ENCODE peak calls at places on chromosomes 13 and 19, in six cellular contexts. T is neural progenitor cell, H is HCT116, Q is PC-3, G is SK-N-SH, W is hepatocyte. D is an unnamed sample. For H3K36me3, the result is how much of the 10 kb centered on the place peaks cover.

GRCh38 chr19:39246951-39247669 is 1.5 kb downstream of the IFNL4 start:
- DNase-seq in T (peak), H (no peak), Q (no peak), G (no peak), W (no peak), D (no peak)

GRCh38 chr13:69856331-69856730 is 251.3 kb upstream of the ATXN8OS start:
- DNase-seq in T (peak), H (no peak), Q (peak), G (no peak), W (peak), D (no peak)

GRCh38 chr19:16588824-16589577 is 16.8 kb upstream of the SLC35E1 start:
- DNase-seq in T (no peak), H (no peak), Q (no peak), G (no peak), W (no peak), D (no peak)

GRCh38 chr19:1394252-1395193 is 6.8 kb downstream of the GAMT start:
- DNase-seq in T (no peak), H (no peak), Q (no peak), G (no peak), W (no peak), D (no peak)

GRCh38 chr19:58356236-58356970 is 3.1 kb upstream of the A1BG start:
- DNase-seq in T (no peak), H (no peak), Q (no peak), G (no peak), W (no peak), D (no peak)

GRCh38 chr19:42420055-42420544 is 7.1 kb downstream of the LIPE start:
- DNase-seq in T (peak), H (peak), Q (peak), G (peak), W (peak), D (peak)

GRCh38 chr13:101916108-101916757 is 463.8 kb downstream of the ITGBL1 start:
- DNase-seq in T (peak), H (no peak), Q (no peak), G (peak), W (peak), D (no peak)

GRCh38 chr19:4367336-4367723 is 24.0 kb downstream of the MPND start:
- DNase-seq in T (no peak), H (no peak), Q (no peak), G (no peak), W (no peak), D (no peak)

GRCh38 chr13:47945738-47946137 is 55.3 kb downstream of the SUCLA2 start:
- DNase-seq in T (no peak), H (no peak), Q (no peak), G (no peak), W (peak), D (no peak)

GRCh38 chr19:2723747-2724146 is 2.6 kb upstream of the DIRAS1 start:
- DNase-seq in T (no peak), H (no peak), Q (no peak), G (no peak), W (no peak), D (no peak)

GRCh38 chr19:1400281-1401137 is 833 bp downstream of the GAMT start:
- DNase-seq in T (peak), H (no peak), Q (no peak), G (peak), W (peak), D (no peak)

GRCh38 chr13:45167611-45168554 is 33.0 kb downstream of the KCTD4 start:
- DNase-seq in T (no peak), H (peak), Q (peak), G (no peak), W (peak), D (no peak)

GRCh38 chr19:409006-409514 is at the start of gene C2CD4C:
- DNase-seq in T (peak), H (no peak), Q (no peak), G (peak), W (peak), D (peak)

GRCh38 chr19:29418106-29418684 is 107.6 kb upstream of the VSTM2B start:
- DNase-seq in T (peak), H (no peak), Q (no peak), G (no peak), W (no peak), D (no peak)

GRCh38 chr13:47087841-47088240 is 191.0 kb upstream of the HTR2A start:
- DNase-seq in T (no peak), H (no peak), Q (no peak), G (no peak), W (no peak), D (no peak)

GRCh38 chr19:33621065-33621785 is 528 bp upstream of the CHST8 start:
- DNase-seq in T (no peak), H (no peak), Q (no peak), G (no peak), W (no peak), D (no peak)

GRCh38 chr19:2524840-2525723 is 49.2 kb downstream of the GADD45B start:
- DNase-seq in T (no peak), H (peak), Q (peak), G (no peak), W (peak), D (no peak)

GRCh38 chr19:15812059-15812722 is 3.3 kb downstream of the OR10H1 start:
- DNase-seq in T (no peak), H (peak), Q (peak), G (no peak), W (no peak), D (no peak)

GRCh38 chr19:46372901-46373572 is 26.1 kb downstream of the PPP5C start:
- DNase-seq in T (peak), H (no peak), Q (peak), G (no peak), W (no peak), D (no peak)

GRCh38 chr19:801861-802496 is 4.7 kb downstream of the PTBP1 start:
- DNase-seq in T (no peak), H (no peak), Q (no peak), G (no peak), W (no peak), D (no peak)

DNA sequence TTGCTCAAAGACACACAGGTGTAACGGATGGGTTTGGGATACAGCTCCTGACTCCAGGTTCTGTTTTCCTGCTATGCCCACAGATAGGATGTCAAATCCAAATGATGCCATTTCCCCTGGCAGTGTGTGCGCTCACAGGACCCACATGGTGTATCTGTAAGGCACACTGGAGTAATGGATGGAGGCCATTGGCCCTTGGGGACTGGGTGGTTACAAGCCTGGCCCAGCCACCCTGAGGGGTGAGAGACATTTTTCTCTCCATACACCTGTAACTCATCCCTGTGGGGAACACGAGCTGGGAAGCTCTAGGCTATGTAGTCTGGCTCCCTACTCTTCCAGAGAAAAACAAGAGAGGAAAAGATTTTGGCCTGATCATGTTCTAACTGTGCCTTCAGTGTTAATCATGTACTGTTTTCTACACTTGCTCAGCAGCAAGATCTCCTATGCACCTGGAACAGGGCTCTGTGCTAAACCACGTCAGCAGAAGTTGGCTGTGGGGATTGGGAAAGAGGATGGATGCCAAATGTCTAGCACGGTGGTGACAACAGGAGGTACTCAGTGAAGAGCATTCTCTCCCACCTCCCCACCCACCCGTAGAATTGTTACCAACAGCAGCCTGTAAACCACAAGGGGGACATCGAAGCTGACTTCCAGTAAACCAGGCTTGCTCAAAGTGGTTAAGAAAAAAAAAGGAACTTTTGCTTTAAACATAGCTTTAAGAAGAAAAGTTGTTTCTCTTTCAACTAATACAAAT is 237.0 kb downstream of the LACC1 start:
- DNase-seq in T (no peak), H (no peak), Q (no peak), G (no peak), W (no peak), D (peak)
- TF ChIP-seq CTCF in T (peak), H (no peak), Q (no peak), G (no peak), W (peak), D (no peak)

DNA sequence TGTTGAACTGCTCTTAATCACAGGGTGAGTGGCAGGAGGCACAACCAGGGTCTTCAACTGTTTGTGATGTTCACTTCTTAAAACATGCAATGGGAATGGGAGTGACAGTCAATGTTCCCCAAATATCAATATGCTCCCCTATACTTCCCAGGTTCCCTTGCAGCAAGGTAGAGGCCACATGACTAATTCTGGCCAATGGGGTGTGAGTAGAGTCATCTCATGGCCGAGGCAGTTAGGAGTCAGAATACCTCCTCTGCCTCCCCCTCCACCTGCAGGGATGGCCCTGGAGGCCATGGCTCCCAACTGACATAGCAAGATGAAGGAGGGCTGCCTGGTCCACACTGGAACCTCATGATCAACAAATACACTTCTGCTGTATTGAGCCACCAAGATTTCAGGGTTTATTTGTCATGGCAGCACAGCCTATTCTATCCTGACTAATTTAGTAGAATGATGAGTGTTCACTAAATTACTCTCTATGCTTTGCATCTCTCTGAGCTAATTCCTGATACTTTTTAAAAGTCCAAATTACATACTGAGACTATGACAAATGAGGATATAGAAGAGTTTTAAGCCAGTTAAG is 8.9 kb downstream of the VRK3 start:
- DNase-seq in T (no peak), H (no peak), Q (no peak), G (no peak), W (no peak), D (no peak)
- H3K36me3 ChIP-seq in T (under half), H (under half), Q (under half), G (under half), W (under half), D (half or more)

GRCh38 chr19:36939153-36939552 is 23.0 kb downstream of the ZNF568 start:
- DNase-seq in T (no peak), H (no peak), Q (no peak), G (peak), W (no peak), D (peak)
- TF ChIP-seq EZH2phosphoT487 in T (no peak), H (no peak), Q (no peak), G (no peak), W (no peak), D (no peak)

GRCh38 chr19:55112246-55112780 is 5.1 kb downstream of the PPP1R12C start:
- DNase-seq in T (no peak), H (no peak), Q (no peak), G (peak), W (peak), D (no peak)

GRCh38 chr19:55114566-55115145 is 2.8 kb downstream of the PPP1R12C start:
- DNase-seq in T (no peak), H (no peak), Q (no peak), G (peak), W (no peak), D (no peak)

GRCh38 chr19:55113570-55114039 is 3.8 kb downstream of the PPP1R12C start:
- DNase-seq in T (peak), H (no peak), Q (no peak), G (peak), W (peak), D (peak)

GRCh38 chr19:55111238-55111831 is 6.1 kb downstream of the PPP1R12C start:
- DNase-seq in T (no peak), H (no peak), Q (no peak), G (peak), W (no peak), D (no peak)

DNA sequence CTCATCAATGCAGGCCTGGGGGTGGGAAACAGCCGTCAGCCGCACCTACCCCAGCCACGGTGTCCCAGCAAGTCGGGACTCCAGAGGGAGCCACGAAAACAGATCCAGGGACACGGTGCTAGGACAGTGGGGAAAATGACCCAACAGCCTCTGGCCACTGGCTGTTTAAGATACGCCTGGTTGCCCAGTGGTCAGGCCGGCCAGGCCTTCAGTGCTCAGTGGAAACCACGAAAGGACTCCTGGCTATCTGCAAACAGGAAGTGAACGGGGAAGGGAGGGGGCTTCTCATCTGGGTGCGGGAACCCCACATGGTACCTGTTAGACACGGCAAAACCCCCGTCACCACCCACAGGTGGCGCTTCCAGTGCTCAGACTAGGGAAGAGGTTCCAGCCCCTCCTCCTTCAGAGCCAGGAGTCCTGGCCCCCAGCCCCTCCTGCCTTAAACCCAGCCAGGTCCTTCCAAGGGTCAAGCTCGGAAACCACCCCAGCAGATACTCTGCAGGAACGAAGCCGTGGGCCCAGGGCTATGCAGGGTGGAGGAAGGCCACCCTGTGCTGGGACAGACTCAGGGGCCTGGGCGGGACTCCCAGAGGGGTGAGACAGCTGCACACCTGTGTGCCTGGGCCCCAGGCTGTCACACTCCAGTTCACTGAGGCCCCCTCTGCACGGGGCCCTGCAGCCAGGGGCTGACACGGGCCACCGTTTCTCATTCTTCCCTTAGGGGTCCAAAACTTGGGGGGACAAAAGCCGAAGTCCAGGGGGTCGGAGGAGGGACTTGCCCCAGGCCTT is 4.5 kb downstream of the PPP1R12C start:
- DNase-seq in T (no peak), H (no peak), Q (no peak), G (peak), W (peak), D (peak)
- TF ChIP-seq CTCF in T (no peak), H (peak), Q (peak), G (no peak), W (no peak), D (peak)

GRCh38 chr19:52307275-52307674 is 10.3 kb downstream of the ZNF480 start:
- DNase-seq in T (peak), H (peak), Q (no peak), G (no peak), W (no peak), D (peak)
- H3K36me3 ChIP-seq in T (half or more), H (under half), Q (half or more), G (under half), W (under half), D (half or more)

GRCh38 chr13:87998081-87998480 is 326.9 kb downstream of the SLITRK5 start:
- DNase-seq in T (no peak), H (no peak), Q (no peak), G (no peak), W (no peak), D (no peak)
- TF ChIP-seq EZH2phosphoT487 in T (no peak), H (no peak), Q (no peak), G (no peak), W (no peak), D (no peak)

GRCh38 chr19:11458236-11458900 is 22.5 kb downstream of the ELAVL3 start:
- DNase-seq in T (no peak), H (no peak), Q (no peak), G (peak), W (no peak), D (no peak)

GRCh38 chr19:11461453-11461852 is 19.4 kb downstream of the ELAVL3 start:
- DNase-seq in T (no peak), H (no peak), Q (no peak), G (no peak), W (no peak), D (no peak)

GRCh38 chr19:11457115-11457514 is 21.7 kb downstream of the PRKCSH start:
- DNase-seq in T (no peak), H (no peak), Q (no peak), G (peak), W (peak), D (no peak)

GRCh38 chr19:11457831-11458230 is 22.4 kb downstream of the PRKCSH start:
- DNase-seq in T (no peak), H (no peak), Q (no peak), G (no peak), W (no peak), D (no peak)

DNA sequence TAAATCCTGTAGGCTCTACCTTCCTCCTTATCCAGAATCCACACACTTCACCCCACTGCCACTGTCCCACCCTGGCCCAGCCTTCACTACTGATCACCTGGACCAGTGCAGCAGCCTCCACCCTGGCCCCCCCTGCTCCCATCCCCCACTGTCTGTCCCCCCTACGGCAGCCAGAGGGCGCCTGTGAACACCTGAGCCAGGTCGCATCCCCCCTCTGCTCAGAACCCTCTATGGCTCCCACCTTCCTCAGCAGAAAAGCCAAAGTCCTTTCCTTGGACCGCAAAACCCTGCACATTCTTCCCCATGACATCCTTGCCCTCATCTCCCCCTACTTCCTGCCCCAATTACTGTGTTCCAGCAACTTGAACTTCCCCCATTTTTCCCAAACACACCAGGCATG is 20.6 kb downstream of the ELAVL3 start:
- DNase-seq in T (no peak), H (no peak), Q (no peak), G (peak), W (no peak), D (no peak)
- TF ChIP-seq CTCF in T (peak), H (peak), Q (peak), G (peak), W (peak), D (peak)

GRCh38 chr19:6750062-6750461 is 10.6 kb downstream of the TRIP10 start:
- DNase-seq in T (no peak), H (no peak), Q (no peak), G (no peak), W (no peak), D (no peak)
- H3K36me3 ChIP-seq in T (under half), H (under half), Q (half or more), G (under half), W (under half), D (under half)

GRCh38 chr19:27776020-27776419 is 1436.9 kb downstream of the UQCRFS1 start:
- DNase-seq in T (no peak), H (no peak), Q (peak), G (no peak), W (no peak), D (peak)

GRCh38 chr19:27777726-27778125 is 1435.2 kb downstream of the UQCRFS1 start:
- DNase-seq in T (no peak), H (no peak), Q (no peak), G (no peak), W (no peak), D (peak)

GRCh38 chr19:27777242-27777641 is 1435.7 kb downstream of the UQCRFS1 start:
- DNase-seq in T (no peak), H (no peak), Q (no peak), G (no peak), W (no peak), D (no peak)

GRCh38 chr19:27775395-27775794 is 1437.6 kb downstream of the UQCRFS1 start:
- DNase-seq in T (no peak), H (no peak), Q (no peak), G (no peak), W (no peak), D (peak)

DNA sequence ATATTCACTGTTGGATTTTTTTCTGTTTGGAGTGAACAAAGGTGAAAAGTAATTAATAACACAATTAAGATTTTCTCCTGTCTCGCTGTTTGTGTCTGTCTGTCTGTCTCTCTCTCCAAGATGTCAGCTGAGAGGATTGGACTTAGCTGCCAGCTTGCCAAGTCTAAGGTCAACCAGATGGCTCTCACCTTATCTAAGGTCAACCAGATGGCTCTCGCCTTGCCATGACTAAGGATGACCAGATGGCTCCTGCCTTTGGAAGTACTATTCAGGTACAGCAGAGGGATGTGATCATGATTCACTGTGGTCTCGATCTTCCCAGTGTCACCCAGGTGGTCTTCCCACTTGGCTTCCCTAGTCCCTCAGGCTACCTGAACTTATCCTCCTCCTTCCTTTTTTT is 1436.4 kb downstream of the UQCRFS1 start:
- DNase-seq in T (no peak), H (no peak), Q (no peak), G (no peak), W (no peak), D (no peak)
- TF ChIP-seq EZH2phosphoT487 in T (no peak), H (no peak), Q (no peak), G (no peak), W (no peak), D (no peak)

DNA sequence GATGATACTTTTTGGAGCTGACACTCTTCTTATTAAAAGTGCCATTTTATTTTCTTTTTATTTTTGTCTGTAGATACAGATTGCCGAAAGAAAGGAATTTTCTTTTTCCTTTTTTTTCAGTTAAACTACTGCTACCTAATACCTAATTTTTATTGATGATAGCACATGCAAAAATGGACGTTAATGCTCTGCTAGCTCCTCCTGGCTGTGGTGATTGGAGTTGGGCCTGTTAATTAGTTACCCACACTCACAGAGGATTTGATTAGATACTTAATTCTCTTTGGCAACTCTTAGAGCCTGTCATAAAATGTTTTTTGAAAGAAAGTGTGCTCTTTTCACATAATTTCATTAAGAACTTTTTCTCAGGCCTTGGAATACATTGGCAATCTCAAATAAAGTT is 366.8 kb downstream of the DCT start:
- DNase-seq in T (no peak), H (no peak), Q (no peak), G (no peak), W (no peak), D (no peak)
- TF ChIP-seq CTCF in T (peak), H (no peak), Q (no peak), G (peak), W (no peak), D (no peak)